ENCODE peak calls at places on chromosomes 7 and 10, in seven cellular contexts. One of them, this sample, is unnamed. For H3K4me1, the result is how much of the 10 kb centered on the place peaks cover.

GRCh38 chr7:46198691-46199090 is 277.6 kb upstream of the IGFBP3 start:
- DNase-seq in astrocyte: no peak
- DNase-seq in naive thymus-derived CD4-positive, alpha-beta T cell: no peak
- DNase-seq in A549: no peak
- DNase-seq in H1: no peak
- DNase-seq in breast epithelium: no peak
- DNase-seq in neuronal stem cell: no peak
- DNase-seq in this sample: no peak

GRCh38 chr7:102988088-102988487 is 75.3 kb downstream of the LRRC17 start:
- DNase-seq in astrocyte: no peak
- DNase-seq in H1: no peak
- DNase-seq in naive thymus-derived CD4-positive, alpha-beta T cell: no peak
- DNase-seq in breast epithelium: no peak
- DNase-seq in neuronal stem cell: no peak
- DNase-seq in A549: no peak
- DNase-seq in this sample: no peak

GRCh38 chr7:155914341-155914740 is 102.1 kb upstream of the SHH start:
- DNase-seq in breast epithelium: no peak
- DNase-seq in H1: no peak
- DNase-seq in astrocyte: no peak
- DNase-seq in A549: no peak
- DNase-seq in neuronal stem cell: no peak
- DNase-seq in naive thymus-derived CD4-positive, alpha-beta T cell: no peak
- DNase-seq in this sample: no peak

GRCh38 chr10:107986571-107986970 is 822.1 kb upstream of the SORCS1 start:
- DNase-seq in breast epithelium: no peak
- DNase-seq in naive thymus-derived CD4-positive, alpha-beta T cell: no peak
- DNase-seq in neuronal stem cell: no peak
- DNase-seq in A549: no peak
- DNase-seq in astrocyte: no peak
- DNase-seq in H1: no peak
- DNase-seq in this sample: no peak

GRCh38 chr7:43669286-43670081 is 59.8 kb downstream of the COA1 start:
- DNase-seq in breast epithelium: no peak
- DNase-seq in H1: peak
- DNase-seq in naive thymus-derived CD4-positive, alpha-beta T cell: peak
- DNase-seq in neuronal stem cell: no peak
- DNase-seq in astrocyte: peak
- DNase-seq in A549: no peak
- DNase-seq in this sample: peak

GRCh38 chr7:88432321-88432720 is 125.6 kb upstream of the STEAP4 start:
- DNase-seq in astrocyte: no peak
- DNase-seq in breast epithelium: no peak
- DNase-seq in neuronal stem cell: no peak
- DNase-seq in A549: no peak
- DNase-seq in H1: no peak
- DNase-seq in naive thymus-derived CD4-positive, alpha-beta T cell: no peak
- DNase-seq in this sample: no peak

GRCh38 chr10:50275650-50276235 is 24.4 kb upstream of the ASAH2 start:
- DNase-seq in H1: no peak
- DNase-seq in breast epithelium: no peak
- DNase-seq in astrocyte: no peak
- DNase-seq in neuronal stem cell: peak
- DNase-seq in A549: peak
- DNase-seq in naive thymus-derived CD4-positive, alpha-beta T cell: peak
- DNase-seq in this sample: no peak

GRCh38 chr7:711093-711966 is 15.2 kb upstream of the DNAAF5 start:
- DNase-seq in astrocyte: no peak
- DNase-seq in breast epithelium: no peak
- DNase-seq in A549: no peak
- DNase-seq in H1: no peak
- DNase-seq in neuronal stem cell: no peak
- DNase-seq in naive thymus-derived CD4-positive, alpha-beta T cell: no peak
- DNase-seq in this sample: no peak

GRCh38 chr7:415646-416525 is 103.8 kb downstream of the PDGFA start:
- DNase-seq in A549: no peak
- DNase-seq in breast epithelium: no peak
- DNase-seq in neuronal stem cell: no peak
- DNase-seq in naive thymus-derived CD4-positive, alpha-beta T cell: no peak
- DNase-seq in astrocyte: no peak
- DNase-seq in H1: no peak
- DNase-seq in this sample: no peak

GRCh38 chr7:148624735-148625134 is 34.2 kb downstream of the C7orf33 start:
- DNase-seq in naive thymus-derived CD4-positive, alpha-beta T cell: no peak
- DNase-seq in astrocyte: peak
- DNase-seq in neuronal stem cell: no peak
- DNase-seq in A549: no peak
- DNase-seq in H1: no peak
- DNase-seq in breast epithelium: no peak
- DNase-seq in this sample: no peak

GRCh38 chr10:121734517-121735137 is 136.4 kb upstream of the FGFR2 start:
- DNase-seq in neuronal stem cell: no peak
- DNase-seq in H1: no peak
- DNase-seq in A549: peak
- DNase-seq in astrocyte: no peak
- DNase-seq in breast epithelium: no peak
- DNase-seq in naive thymus-derived CD4-positive, alpha-beta T cell: no peak
- DNase-seq in this sample: no peak

GRCh38 chr7:31099451-31100444 is 47.6 kb downstream of the ADCYAP1R1 start:
- DNase-seq in A549: no peak
- DNase-seq in astrocyte: no peak
- DNase-seq in breast epithelium: no peak
- DNase-seq in H1: no peak
- DNase-seq in naive thymus-derived CD4-positive, alpha-beta T cell: no peak
- DNase-seq in neuronal stem cell: no peak
- DNase-seq in this sample: no peak

GRCh38 chr7:158723714-158724385 is 19.2 kb upstream of the NCAPG2 start:
- DNase-seq in breast epithelium: no peak
- DNase-seq in naive thymus-derived CD4-positive, alpha-beta T cell: no peak
- DNase-seq in astrocyte: no peak
- DNase-seq in A549: no peak
- DNase-seq in neuronal stem cell: no peak
- DNase-seq in H1: no peak
- DNase-seq in this sample: no peak

GRCh38 chr7:87225696-87226095 is 6.2 kb upstream of the TMEM243 start:
- DNase-seq in H1: no peak
- DNase-seq in breast epithelium: no peak
- DNase-seq in A549: no peak
- DNase-seq in neuronal stem cell: no peak
- DNase-seq in naive thymus-derived CD4-positive, alpha-beta T cell: no peak
- DNase-seq in astrocyte: peak
- DNase-seq in this sample: no peak

GRCh38 chr7:90945104-90945752 is 319.0 kb upstream of the FZD1 start:
- DNase-seq in breast epithelium: no peak
- DNase-seq in H1: no peak
- DNase-seq in naive thymus-derived CD4-positive, alpha-beta T cell: no peak
- DNase-seq in astrocyte: peak
- DNase-seq in neuronal stem cell: no peak
- DNase-seq in A549: no peak
- DNase-seq in this sample: no peak

GRCh38 chr7:99406557-99406956 is 1.8 kb downstream of the PDAP1 start:
- DNase-seq in astrocyte: no peak
- DNase-seq in neuronal stem cell: no peak
- DNase-seq in breast epithelium: no peak
- DNase-seq in H1: no peak
- DNase-seq in A549: no peak
- DNase-seq in naive thymus-derived CD4-positive, alpha-beta T cell: no peak
- DNase-seq in this sample: no peak
- H3K4me1 ChIP-seq in astrocyte: under half
- H3K4me1 ChIP-seq in neuronal stem cell: under half
- H3K4me1 ChIP-seq in breast epithelium: under half
- H3K4me1 ChIP-seq in H1: under half
- H3K4me1 ChIP-seq in A549: under half
- H3K4me1 ChIP-seq in naive thymus-derived CD4-positive, alpha-beta T cell: under half
- H3K4me1 ChIP-seq in this sample: under half

GRCh38 chr10:132443998-132444876 is 47.2 kb downstream of the PWWP2B start:
- DNase-seq in H1: no peak
- DNase-seq in naive thymus-derived CD4-positive, alpha-beta T cell: no peak
- DNase-seq in breast epithelium: no peak
- DNase-seq in neuronal stem cell: no peak
- DNase-seq in astrocyte: no peak
- DNase-seq in A549: no peak
- DNase-seq in this sample: no peak
- H3K27ac ChIP-seq in H1: no peak
- H3K27ac ChIP-seq in naive thymus-derived CD4-positive, alpha-beta T cell: peak
- H3K27ac ChIP-seq in breast epithelium: no peak
- H3K27ac ChIP-seq in neuronal stem cell: peak
- H3K27ac ChIP-seq in astrocyte: no peak
- H3K27ac ChIP-seq in A549: peak
- H3K27ac ChIP-seq in this sample: no peak

GRCh38 chr10:18611168-18611567 is 40.2 kb downstream of the NSUN6 start:
- DNase-seq in H1: no peak
- DNase-seq in A549: no peak
- DNase-seq in neuronal stem cell: no peak
- DNase-seq in breast epithelium: no peak
- DNase-seq in astrocyte: no peak
- DNase-seq in naive thymus-derived CD4-positive, alpha-beta T cell: no peak
- DNase-seq in this sample: no peak
- H3K4me1 ChIP-seq in H1: under half
- H3K4me1 ChIP-seq in A549: half or more
- H3K4me1 ChIP-seq in neuronal stem cell: under half
- H3K4me1 ChIP-seq in breast epithelium: under half
- H3K4me1 ChIP-seq in astrocyte: under half
- H3K4me1 ChIP-seq in naive thymus-derived CD4-positive, alpha-beta T cell: under half
- H3K4me1 ChIP-seq in this sample: under half

DNA sequence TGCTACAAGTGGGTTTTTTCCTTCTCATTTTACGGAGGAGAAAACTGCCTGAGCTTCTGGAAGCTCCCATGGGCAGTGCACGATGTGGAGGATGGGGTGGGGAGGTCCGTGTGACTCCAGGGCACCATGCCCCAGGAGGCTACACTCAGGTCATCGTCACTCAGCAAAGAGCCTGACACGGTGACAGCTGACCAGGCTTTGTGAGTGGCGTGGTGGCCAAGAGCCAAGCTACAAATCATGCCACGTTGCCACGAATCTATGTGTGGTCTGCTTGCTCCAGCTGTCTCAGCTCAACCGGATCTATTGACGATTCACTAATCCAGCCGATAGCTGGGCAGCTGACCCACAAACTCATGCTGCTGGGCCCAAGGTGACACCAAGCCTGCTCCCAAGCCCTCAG is 27.6 kb upstream of the C10orf71 start:
- DNase-seq in H1: no peak
- DNase-seq in astrocyte: no peak
- DNase-seq in breast epithelium: no peak
- DNase-seq in neuronal stem cell: no peak
- DNase-seq in A549: no peak
- DNase-seq in naive thymus-derived CD4-positive, alpha-beta T cell: no peak
- DNase-seq in this sample: no peak
- H3K27ac ChIP-seq in H1: no peak
- H3K27ac ChIP-seq in astrocyte: no peak
- H3K27ac ChIP-seq in breast epithelium: no peak
- H3K27ac ChIP-seq in neuronal stem cell: no peak
- H3K27ac ChIP-seq in A549: no peak
- H3K27ac ChIP-seq in naive thymus-derived CD4-positive, alpha-beta T cell: no peak
- H3K27ac ChIP-seq in this sample: no peak

GRCh38 chr10:47400786-47401185 is 16.7 kb upstream of the ZNF488 start:
- DNase-seq in H1: no peak
- DNase-seq in breast epithelium: no peak
- DNase-seq in neuronal stem cell: no peak
- DNase-seq in A549: no peak
- DNase-seq in astrocyte: no peak
- DNase-seq in naive thymus-derived CD4-positive, alpha-beta T cell: no peak
- DNase-seq in this sample: no peak
- H3K4me1 ChIP-seq in H1: under half
- H3K4me1 ChIP-seq in breast epithelium: under half
- H3K4me1 ChIP-seq in neuronal stem cell: under half
- H3K4me1 ChIP-seq in A549: under half
- H3K4me1 ChIP-seq in astrocyte: under half
- H3K4me1 ChIP-seq in naive thymus-derived CD4-positive, alpha-beta T cell: under half
- H3K4me1 ChIP-seq in this sample: under half

GRCh38 chr7:140485463-140486265 is 6.4 kb upstream of the MKRN1 start:
- DNase-seq in naive thymus-derived CD4-positive, alpha-beta T cell: no peak
- DNase-seq in astrocyte: no peak
- DNase-seq in breast epithelium: peak
- DNase-seq in neuronal stem cell: no peak
- DNase-seq in A549: no peak
- DNase-seq in H1: no peak
- DNase-seq in this sample: no peak
- H3K27ac ChIP-seq in naive thymus-derived CD4-positive, alpha-beta T cell: no peak
- H3K27ac ChIP-seq in astrocyte: no peak
- H3K27ac ChIP-seq in breast epithelium: no peak
- H3K27ac ChIP-seq in neuronal stem cell: no peak
- H3K27ac ChIP-seq in A549: peak
- H3K27ac ChIP-seq in H1: peak
- H3K27ac ChIP-seq in this sample: no peak

DNA sequence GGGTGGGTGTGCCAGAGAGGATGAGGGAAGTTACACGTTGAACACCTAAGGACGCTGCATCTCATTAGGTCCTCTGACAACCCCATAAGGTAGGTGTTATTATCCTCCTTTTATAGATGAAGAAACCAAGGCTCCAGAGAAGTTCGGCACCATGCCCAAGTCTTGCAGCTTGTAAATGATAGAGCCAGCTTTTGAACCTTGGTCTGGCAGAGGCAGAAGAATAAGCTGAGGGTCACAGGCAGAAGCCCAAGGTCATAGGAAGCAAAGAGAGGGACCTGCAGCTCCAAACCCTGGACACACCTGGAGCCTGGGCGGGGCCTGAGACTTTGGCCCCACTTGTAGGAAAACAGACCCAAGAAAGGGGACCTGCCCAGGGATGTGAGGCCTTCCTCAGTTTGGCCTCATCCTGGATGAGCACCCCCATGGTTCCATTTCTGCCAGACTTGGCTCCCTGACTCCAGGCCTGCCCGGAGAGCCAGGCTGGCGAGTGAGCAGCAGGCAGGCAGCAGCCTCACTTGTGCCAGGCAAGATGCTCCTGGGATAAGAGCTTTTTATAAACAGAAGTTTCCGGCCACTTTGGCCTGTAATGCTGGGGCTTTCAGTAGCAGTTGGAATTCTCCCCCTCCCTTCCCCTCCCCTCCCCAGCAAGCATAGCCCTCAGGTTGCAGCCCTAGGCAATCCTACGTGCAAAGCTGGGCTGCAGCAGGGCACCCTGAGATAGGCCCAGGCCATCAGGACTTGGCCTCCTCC is 2.4 kb downstream of the KCNH2 start:
- DNase-seq in breast epithelium: no peak
- DNase-seq in naive thymus-derived CD4-positive, alpha-beta T cell: no peak
- DNase-seq in neuronal stem cell: no peak
- DNase-seq in astrocyte: no peak
- DNase-seq in H1: no peak
- DNase-seq in A549: no peak
- DNase-seq in this sample: no peak
- H3K4me1 ChIP-seq in breast epithelium: under half
- H3K4me1 ChIP-seq in naive thymus-derived CD4-positive, alpha-beta T cell: under half
- H3K4me1 ChIP-seq in neuronal stem cell: half or more
- H3K4me1 ChIP-seq in astrocyte: under half
- H3K4me1 ChIP-seq in H1: under half
- H3K4me1 ChIP-seq in A549: under half
- H3K4me1 ChIP-seq in this sample: under half